ENCODE peak calls at places on chromosomes 5 and 9, in eight cellular contexts. W is sigmoid colon, Q is foreskin fibroblast, N is GM23248, A is lower leg skin, J is fibroblast of lung, H is OCI-LY7, B is HCT116. U is an unnamed sample.

GRCh38 chr5:71907001-71907564 is 188.0 kb downstream of the CARTPT start:
- DNase-seq in W (no peak), Q (no peak), N (no peak), A (no peak), J (no peak), H (no peak), B (no peak), U (no peak)

GRCh38 chr5:170874017-170874416 is 12.2 kb downstream of the RANBP17 start:
- DNase-seq in W (no peak), Q (no peak), N (no peak), A (no peak), J (no peak), H (no peak), B (no peak), U (no peak)

GRCh38 chr5:88883059-88883565 is at the start of gene MEF2C:
- DNase-seq in W (peak; percentile 88), Q (peak; percentile 82), N (peak; percentile 87), A (peak; percentile 92), J (peak; percentile 87), H (peak; percentile 78), B (peak; percentile 56), U (peak; percentile 50)

GRCh38 chr5:26942481-26942880 is 95.9 kb downstream of the CDH9 start:
- DNase-seq in W (no peak), Q (no peak), N (no peak), A (no peak), J (peak; percentile 22), H (no peak), B (no peak), U (no peak)

GRCh38 chr9:129944501-129945116 is 98.4 kb downstream of the FNBP1 start:
- DNase-seq in W (no peak), Q (no peak), N (no peak), A (no peak), J (no peak), H (peak; percentile 10), B (no peak), U (no peak)

GRCh38 chr5:53334431-53334941 is 145.9 kb upstream of the FST start:
- DNase-seq in W (no peak), Q (peak; percentile 65), N (peak; percentile 90), A (no peak), J (peak; percentile 85), H (no peak), B (no peak), U (peak; percentile 43)

GRCh38 chr9:86600291-86600690 is 246.1 kb upstream of the TUT7 start:
- DNase-seq in W (no peak), Q (peak; percentile 30), N (peak; percentile 48), A (no peak), J (peak; percentile 17), H (no peak), B (no peak), U (no peak)

GRCh38 chr9:116000748-116001329 is 152.8 kb upstream of the PAPPA start:
- DNase-seq in W (no peak), Q (no peak), N (peak; percentile 29), A (no peak), J (no peak), H (peak; percentile 12), B (peak; percentile 48), U (no peak)

GRCh38 chr9:94783121-94783664 is 56.7 kb downstream of the AOPEP start:
- DNase-seq in W (peak; percentile 96), Q (peak; percentile 83), N (peak; percentile 94), A (peak; percentile 96), J (peak; percentile 90), H (peak; percentile 56), B (peak; percentile 69), U (peak; percentile 52)

GRCh38 chr5:76521240-76521758 is 101.9 kb downstream of the F2RL2 start:
- DNase-seq in W (no peak), Q (no peak), N (peak; percentile 77), A (no peak), J (peak; percentile 95), H (no peak), B (no peak), U (peak; percentile 36)

GRCh38 chr9:95923794-95924193 is 48.3 kb downstream of the ERCC6L2 start:
- DNase-seq in W (no peak), Q (no peak), N (no peak), A (no peak), J (no peak), H (no peak), B (no peak), U (no peak)

GRCh38 chr9:78234810-78235209 is 1.1 kb upstream of the CEP78 start:
- DNase-seq in W (no peak), Q (peak; percentile 26), N (peak; percentile 39), A (no peak), J (peak; percentile 84), H (no peak), B (no peak), U (no peak)

GRCh38 chr9:98745470-98745869 is 36.7 kb upstream of the GABBR2 start:
- DNase-seq in W (no peak), Q (no peak), N (no peak), A (no peak), J (no peak), H (no peak), B (no peak), U (no peak)

GRCh38 chr5:173623296-173623771 is 6.9 kb upstream of the BOD1 start:
- DNase-seq in W (no peak), Q (no peak), N (no peak), A (no peak), J (no peak), H (no peak), B (no peak), U (no peak)

GRCh38 chr5:77893225-77893860 is 117.2 kb upstream of the TBCA start:
- DNase-seq in W (no peak), Q (peak; percentile 96), N (peak; percentile 97), A (no peak), J (peak; percentile 99), H (no peak), B (peak; percentile 79), U (peak; percentile 96)

GRCh38 chr5:143350790-143351603 is 52.5 kb downstream of the NR3C1 start:
- DNase-seq in W (no peak), Q (peak; percentile 79), N (peak; percentile 89), A (no peak), J (peak; percentile 92), H (no peak), B (peak; percentile 27), U (peak; percentile 91)

GRCh38 chr5:2039180-2039531 is 156.4 kb upstream of the IRX4 start:
- DNase-seq in W (no peak), Q (no peak), N (no peak), A (no peak), J (no peak), H (no peak), B (no peak), U (no peak)

GRCh38 chr5:93130623-93131022 is 450.4 kb downstream of the NR2F1-AS1 start:
- DNase-seq in W (no peak), Q (no peak), N (no peak), A (no peak), J (peak; percentile 62), H (no peak), B (no peak), U (no peak)

GRCh38 chr9:93690618-93691017 is 114.2 kb downstream of the PHF2 start:
- DNase-seq in W (no peak), Q (no peak), N (no peak), A (no peak), J (no peak), H (no peak), B (no peak), U (no peak)

GRCh38 chr9:93698140-93698908 is 121.9 kb downstream of the PHF2 start:
- DNase-seq in W (no peak), Q (no peak), N (no peak), A (peak; percentile 74), J (no peak), H (no peak), B (no peak), U (no peak)

GRCh38 chr9:93697352-93698139 is 121.2 kb downstream of the PHF2 start:
- DNase-seq in W (no peak), Q (no peak), N (no peak), A (peak; percentile 64), J (no peak), H (no peak), B (no peak), U (no peak)

DNA sequence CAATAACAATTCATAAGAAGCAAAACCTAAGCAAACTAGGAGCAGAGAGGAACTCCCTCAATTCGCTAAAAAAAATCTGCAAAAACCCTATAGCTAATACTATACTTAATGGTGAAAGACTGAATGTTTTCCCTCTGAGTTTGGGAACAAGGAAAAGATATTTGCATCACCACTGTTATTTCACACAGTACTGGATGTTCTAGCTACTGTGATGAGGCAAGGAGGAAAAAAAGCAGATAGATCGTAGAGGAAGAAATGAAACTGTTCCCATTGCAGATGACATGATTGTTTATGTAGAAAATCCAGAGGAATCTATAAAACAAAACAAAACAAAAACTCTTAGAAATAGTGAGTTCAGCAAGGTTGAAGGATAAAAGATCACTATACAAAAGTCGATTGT is 116.7 kb downstream of the PHF2 start:
- DNase-seq in W (no peak), Q (no peak), N (no peak), A (no peak), J (no peak), H (no peak), B (no peak), U (no peak)
- H3K4me3 ChIP-seq in W (no peak overlapping the region), Q (no peak overlapping the region), N (no peak overlapping the region), A (no peak overlapping the region), J (no peak overlapping the region), H (no peak overlapping the region), B (no peak overlapping the region), U (no peak overlapping the region)

GRCh38 chr5:163917741-163918140 is 412.3 kb downstream of the MAT2B start:
- DNase-seq in W (no peak), Q (no peak), N (no peak), A (no peak), J (peak; percentile 28), H (no peak), B (no peak), U (no peak)
- H3K4me3 ChIP-seq in W (no peak overlapping the region), Q (no peak overlapping the region), N (no peak overlapping the region), A (no peak overlapping the region), J (no peak overlapping the region), H (peak overlapping the region; percentile 61), B (no peak overlapping the region), U (no peak overlapping the region)

DNA sequence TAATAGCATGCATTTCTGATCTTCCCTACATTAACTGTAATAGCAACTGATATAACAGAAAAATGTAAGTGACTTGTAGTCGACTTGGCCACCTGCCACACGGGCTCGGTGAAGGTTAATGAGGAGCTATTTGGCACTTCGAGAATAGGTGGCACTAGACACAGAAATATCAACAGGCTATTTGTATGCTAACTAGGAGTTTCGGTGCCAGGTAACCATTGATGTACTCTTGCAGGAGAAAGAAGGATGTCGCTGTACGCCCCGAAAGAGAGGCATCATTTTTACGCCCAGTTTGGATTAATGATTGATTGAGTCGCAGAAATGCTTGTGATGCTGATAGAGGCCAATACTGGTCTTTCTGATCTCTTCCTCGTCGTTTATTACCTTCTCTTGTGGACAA is 516 bp upstream of the DMRT2 start:
- DNase-seq in W (no peak), Q (no peak), N (no peak), A (no peak), J (no peak), H (peak; percentile 50), B (no peak), U (no peak)
- H3K4me3 ChIP-seq in W (no peak overlapping the region), Q (no peak overlapping the region), N (no peak overlapping the region), A (no peak overlapping the region), J (no peak overlapping the region), H (peak overlapping the region; percentile 52), B (no peak overlapping the region), U (peak overlapping the region; percentile 0)

DNA sequence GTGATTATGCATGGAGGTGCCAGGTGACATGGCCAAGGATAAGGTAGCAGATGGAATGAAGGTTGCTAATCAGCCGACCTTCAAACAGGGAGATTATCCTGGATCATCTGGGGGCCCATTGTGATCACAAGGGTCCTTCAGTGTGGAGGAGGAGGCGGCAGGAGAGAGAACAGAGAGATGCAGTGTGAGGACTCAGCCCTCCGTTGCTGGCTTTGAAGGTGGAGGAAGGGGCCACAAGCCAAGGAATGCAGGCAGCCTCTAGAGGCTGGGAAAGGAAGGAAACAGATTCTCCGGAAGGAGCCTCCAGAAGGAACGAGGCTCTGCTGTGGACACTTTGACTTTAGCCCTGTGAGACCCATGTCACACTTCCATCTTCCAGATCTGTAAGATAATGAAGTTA is 27.4 kb upstream of the EEIG1 start:
- DNase-seq in W (no peak), Q (no peak), N (no peak), A (no peak), J (no peak), H (no peak), B (no peak), U (no peak)
- H3K4me3 ChIP-seq in W (no peak overlapping the region), Q (no peak overlapping the region), N (no peak overlapping the region), A (no peak overlapping the region), J (no peak overlapping the region), H (peak overlapping the region; percentile 67), B (no peak overlapping the region), U (no peak overlapping the region)